ENCODE peak calls at places on chromosomes 2 and 18, in six cellular contexts. P is IMR-90, M is left lung, K is Panc1, Q is fibroblast of lung, J is SK-N-SH. O is an unnamed sample.

GRCh38 chr2:229416116-229416694 is 145.1 kb upstream of the PID1 start:
- DNase-seq in P (peak; percentile 47), Q (peak; percentile 95), M (peak; percentile 47), K (no peak), J (no peak), O (no peak)

GRCh38 chr18:22173928-22174301 is 4.5 kb downstream of the GATA6 start:
- DNase-seq in M (no peak), Q (no peak), K (no peak), J (no peak), P (no peak), O (no peak)

GRCh38 chr18:7447629-7448028 is 119.5 kb upstream of the PTPRM start:
- DNase-seq in M (no peak), Q (no peak), K (no peak), P (no peak), J (no peak), O (no peak)

GRCh38 chr18:5488844-5489243 is 55.0 kb downstream of the EPB41L3 start:
- DNase-seq in M (peak; percentile 72), Q (no peak), J (no peak), P (no peak), K (no peak), O (no peak)

GRCh38 chr2:112056626-112056987 is 1.5 kb downstream of the TMEM87B start:
- DNase-seq in M (no peak), J (no peak), P (no peak), K (no peak), Q (no peak), O (no peak)

GRCh38 chr2:69036926-69037325 is 23.9 kb downstream of the ANTXR1 start:
- DNase-seq in Q (peak; percentile 23), J (no peak), K (no peak), P (peak; percentile 84), M (no peak), O (no peak)

GRCh38 chr2:72815655-72816268 is 10.1 kb downstream of the EXOC6B start:
- DNase-seq in M (no peak), J (no peak), P (peak; percentile 25), K (no peak), Q (peak; percentile 56), O (peak; percentile 13)

GRCh38 chr2:240530181-240530580 is 27.6 kb downstream of the ANKMY1 start:
- DNase-seq in J (no peak), P (no peak), M (no peak), K (no peak), Q (no peak), O (no peak)

GRCh38 chr2:114122861-114123391 is 233.0 kb downstream of the ACTR3 start:
- DNase-seq in P (no peak), M (no peak), Q (no peak), J (no peak), K (no peak), O (no peak)

GRCh38 chr2:30109856-30110255 is 37.0 kb upstream of the YPEL5 start:
- DNase-seq in M (no peak), K (no peak), Q (no peak), P (no peak), J (no peak), O (no peak)

GRCh38 chr18:34729264-34729663 is 19.2 kb downstream of the DTNA start:
- DNase-seq in J (peak; percentile 19), P (no peak), K (no peak), Q (peak; percentile 32), M (no peak), O (peak; percentile 10)

GRCh38 chr2:16553222-16553621 is 112.4 kb downstream of the CYRIA start:
- DNase-seq in K (no peak), J (peak; percentile 28), P (peak; percentile 33), M (no peak), Q (peak; percentile 52), O (peak; percentile 65)

GRCh38 chr18:48829443-48830149 is 121.2 kb downstream of the SMAD7 start:
- DNase-seq in M (no peak), P (no peak), K (no peak), Q (no peak), J (no peak), O (peak; percentile 12)

GRCh38 chr2:160365691-160366367 is 127.8 kb downstream of the RBMS1 start:
- DNase-seq in K (no peak), P (no peak), M (no peak), Q (no peak), J (no peak), O (no peak)

GRCh38 chr2:85737961-85738360 is 15.8 kb upstream of the ATOH8 start:
- DNase-seq in P (no peak), Q (peak; percentile 81), J (peak; percentile 65), M (no peak), K (no peak), O (no peak)

GRCh38 chr2:113282747-113283533 is 4.2 kb upstream of the PAX8 start:
- DNase-seq in M (peak; percentile 81), P (peak; percentile 4), K (no peak), J (no peak), Q (peak; percentile 30), O (peak; percentile 33)

GRCh38 chr2:51420521-51420920 is 388.6 kb upstream of the NRXN1 start:
- DNase-seq in J (no peak), K (no peak), M (no peak), P (peak; percentile 17), Q (no peak), O (no peak)

GRCh38 chr2:212936572-212936971 is 214.8 kb downstream of the IKZF2 start:
- DNase-seq in Q (no peak), P (no peak), K (no peak), J (no peak), M (peak; percentile 37), O (no peak)

GRCh38 chr18:64131314-64131713 is 17.6 kb downstream of the LINC00305 start:
- DNase-seq in J (no peak), M (no peak), Q (no peak), K (no peak), P (no peak), O (no peak)

GRCh38 chr2:218570850-218571249 is 2.2 kb downstream of the CNOT9 start:
- DNase-seq in K (no peak), Q (peak; percentile 33), M (no peak), P (peak; percentile 66), J (no peak), O (no peak)

GRCh38 chr2:64931536-64932326 is 57.5 kb upstream of the SLC1A4 start:
- DNase-seq in J (no peak), M (no peak), K (no peak), Q (no peak), P (no peak), O (peak; percentile 82)

GRCh38 chr2:62724106-62724505 is 18.6 kb downstream of the EHBP1 start:
- DNase-seq in Q (no peak), P (peak; percentile 22), M (no peak), J (no peak), K (no peak), O (no peak)
- H3K27ac ChIP-seq in Q (no peak overlapping the region), P (no peak overlapping the region), M (no peak overlapping the region), J (no peak overlapping the region), K (no peak overlapping the region), O (no peak overlapping the region)

DNA sequence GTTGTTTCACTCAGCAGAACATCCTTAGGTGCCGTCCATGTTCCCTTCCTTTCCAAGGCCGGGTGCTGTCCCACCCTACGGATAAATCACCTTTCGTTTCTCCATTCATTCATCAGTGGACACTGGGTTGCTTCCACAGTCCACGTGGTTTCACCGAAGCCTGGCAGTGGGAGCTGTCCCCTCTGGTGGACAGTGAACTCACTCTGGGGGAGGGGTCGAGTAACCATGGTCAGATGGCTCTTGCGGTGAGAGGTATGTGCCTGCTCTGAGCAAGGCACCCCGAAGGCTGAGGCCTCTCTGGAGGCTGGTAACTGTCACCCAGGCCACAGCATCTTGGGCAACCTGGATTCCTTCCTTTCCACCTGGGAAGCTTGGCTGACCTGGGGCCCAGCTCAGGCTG is 61.5 kb upstream of the TWIST2 start:
- DNase-seq in K (no peak), P (no peak), M (no peak), J (no peak), Q (no peak), O (no peak)
- H3K4me3 ChIP-seq in K (no peak overlapping the region), P (no peak overlapping the region), M (no peak overlapping the region), J (no peak overlapping the region), Q (no peak overlapping the region), O (no peak overlapping the region)

GRCh38 chr2:236548179-236548918 is 21.3 kb upstream of the ACKR3 start:
- DNase-seq in M (no peak), J (no peak), K (no peak), P (no peak), Q (peak; percentile 16), O (no peak)

GRCh38 chr2:236547725-236548124 is 21.9 kb upstream of the ACKR3 start:
- DNase-seq in P (no peak), J (no peak), Q (no peak), M (no peak), K (no peak), O (no peak)

GRCh38 chr2:236545248-236545658 is 24.4 kb upstream of the ACKR3 start:
- DNase-seq in M (no peak), P (no peak), J (no peak), K (no peak), Q (no peak), O (no peak)

GRCh38 chr2:236545814-236546480 is 23.7 kb upstream of the ACKR3 start:
- DNase-seq in J (no peak), M (no peak), P (no peak), Q (no peak), K (no peak), O (no peak)

GRCh38 chr2:236546561-236546961 is 23.1 kb upstream of the ACKR3 start:
- DNase-seq in M (no peak), P (no peak), K (no peak), Q (no peak), J (no peak), O (no peak)
- H3K27ac ChIP-seq in M (peak overlapping the region; percentile 43), P (no peak overlapping the region), K (no peak overlapping the region), Q (no peak overlapping the region), J (no peak overlapping the region), O (no peak overlapping the region)

GRCh38 chr2:126664639-126665038 is 8.7 kb downstream of the GYPC start:
- DNase-seq in K (no peak), P (no peak), M (no peak), J (no peak), Q (no peak), O (no peak)
- H3K4me3 ChIP-seq in K (no peak overlapping the region), P (no peak overlapping the region), M (no peak overlapping the region), J (no peak overlapping the region), Q (no peak overlapping the region), O (no peak overlapping the region)

DNA sequence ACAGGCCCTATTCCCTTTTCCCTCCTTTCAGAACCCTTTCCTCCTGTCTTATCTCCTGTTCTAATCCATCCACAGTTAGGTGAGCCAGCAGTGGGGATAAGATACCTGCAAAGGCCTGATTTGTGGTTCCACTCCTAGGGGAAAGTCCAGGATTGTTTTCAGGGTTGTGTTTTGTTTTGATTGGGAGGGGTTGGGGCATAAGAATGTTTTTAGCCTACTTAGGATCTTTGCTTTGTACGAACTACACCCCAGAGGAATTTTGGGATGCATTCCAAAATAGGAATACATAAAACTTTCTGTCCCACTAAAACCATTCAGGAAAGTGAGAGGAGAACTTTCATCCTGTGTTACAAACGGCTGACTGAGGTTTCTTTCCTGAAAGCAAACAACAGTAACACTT is 150.8 kb upstream of the PGAP1 start:
- DNase-seq in P (no peak), Q (no peak), M (no peak), J (no peak), K (no peak), O (no peak)
- H3K27ac ChIP-seq in P (no peak overlapping the region), Q (no peak overlapping the region), M (no peak overlapping the region), J (no peak overlapping the region), K (no peak overlapping the region), O (no peak overlapping the region)

GRCh38 chr2:37666772-37667171 is 4.7 kb downstream of the CDC42EP3 start:
- DNase-seq in M (no peak), Q (no peak), K (no peak), J (no peak), P (no peak), O (no peak)
- H3K4me3 ChIP-seq in M (no peak overlapping the region), Q (peak overlapping the region; percentile 97), K (no peak overlapping the region), J (peak overlapping the region; percentile 80), P (peak overlapping the region; percentile 30), O (no peak overlapping the region)

GRCh38 chr2:156526950-156527636 is 90.9 kb downstream of the GPD2 start:
- DNase-seq in M (no peak), J (no peak), K (no peak), P (no peak), Q (no peak), O (no peak)
- H3K27ac ChIP-seq in M (no peak overlapping the region), J (no peak overlapping the region), K (no peak overlapping the region), P (no peak overlapping the region), Q (no peak overlapping the region), O (no peak overlapping the region)